ENCODE peak calls at places on chromosomes 5 and 9, in five cellular contexts. H is stomach; A is heart left ventricle; L is CD4-positive, alpha-beta T cell; K is dorsolateral prefrontal cortex. X is an unnamed sample.

GRCh38 chr9:83707518-83707767 is 315 bp downstream of the UBQLN1 start:
- DNase-seq in H (peak), A (no peak), L (no peak), K (no peak), X (no peak)

GRCh38 chr5:173324115-173325001 is 3.9 kb downstream of the STC2 start:
- DNase-seq in H (peak), A (peak), L (no peak), K (peak), X (peak)

GRCh38 chr5:165956854-165957253 is 2334.6 kb upstream of the WWC1 start:
- DNase-seq in H (no peak), A (no peak), L (no peak), K (no peak), X (no peak)

GRCh38 chr9:7461791-7462190 is 337.8 kb downstream of the DMAC1 start:
- DNase-seq in H (no peak), A (no peak), L (no peak), K (no peak), X (no peak)

GRCh38 chr5:113047234-113047633 is 70.6 kb downstream of the DCP2 start:
- DNase-seq in H (no peak), A (no peak), L (no peak), K (no peak), X (no peak)

GRCh38 chr5:169299146-169299545 is 1.8 kb downstream of the SLIT3 start:
- DNase-seq in H (no peak), A (no peak), L (no peak), K (no peak), X (no peak)

GRCh38 chr5:166505546-166505945 is 1785.9 kb upstream of the WWC1 start:
- DNase-seq in H (no peak), A (no peak), L (no peak), K (no peak), X (no peak)

GRCh38 chr9:72813544-72813943 is 139.3 kb downstream of the ALDH1A1 start:
- DNase-seq in H (no peak), A (no peak), L (no peak), K (no peak), X (no peak)

GRCh38 chr5:3075309-3075708 is 323.8 kb upstream of the IRX2 start:
- DNase-seq in H (no peak), A (no peak), L (no peak), K (no peak), X (no peak)
- TF ChIP-seq CTCF in H (no peak), A (no peak), L (no peak), K (no peak), X (no peak)

DNA sequence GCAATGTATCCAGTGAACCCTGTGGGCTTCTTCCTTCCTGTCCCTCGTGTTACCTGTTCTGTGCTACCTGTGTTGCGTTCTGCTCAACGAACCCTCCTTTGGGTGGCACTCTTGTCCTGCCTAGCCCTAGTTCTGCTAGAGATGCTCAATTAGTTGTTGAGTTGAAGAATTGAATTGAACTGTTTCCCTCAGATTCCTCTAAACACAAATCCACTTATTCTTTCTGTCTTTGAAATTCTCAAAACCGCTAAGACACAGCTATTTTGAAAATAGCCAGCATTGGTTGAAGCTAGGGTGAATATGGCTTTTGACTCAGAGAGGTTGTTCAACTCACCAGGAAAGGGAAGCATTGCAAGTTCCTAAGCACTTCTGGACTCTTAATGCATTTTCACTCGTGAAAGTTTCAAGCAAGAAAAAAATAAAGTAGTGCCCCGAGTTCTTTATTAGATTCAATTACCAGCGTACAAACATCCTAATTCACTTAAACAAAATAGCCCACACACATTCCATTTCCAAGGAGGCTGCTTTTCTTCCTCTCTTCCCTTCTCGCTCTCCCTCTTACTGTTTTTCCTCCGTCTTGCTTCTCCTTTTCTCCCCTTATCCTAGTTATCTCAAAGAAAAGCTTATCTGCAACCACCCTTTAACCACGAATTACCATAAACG is 648 bp upstream of the ITGA1 start:
- DNase-seq in H (peak), A (no peak), L (peak), K (no peak), X (no peak)
- TF ChIP-seq CTCF in H (no peak), A (no peak), L (peak), K (peak), X (no peak)

DNA sequence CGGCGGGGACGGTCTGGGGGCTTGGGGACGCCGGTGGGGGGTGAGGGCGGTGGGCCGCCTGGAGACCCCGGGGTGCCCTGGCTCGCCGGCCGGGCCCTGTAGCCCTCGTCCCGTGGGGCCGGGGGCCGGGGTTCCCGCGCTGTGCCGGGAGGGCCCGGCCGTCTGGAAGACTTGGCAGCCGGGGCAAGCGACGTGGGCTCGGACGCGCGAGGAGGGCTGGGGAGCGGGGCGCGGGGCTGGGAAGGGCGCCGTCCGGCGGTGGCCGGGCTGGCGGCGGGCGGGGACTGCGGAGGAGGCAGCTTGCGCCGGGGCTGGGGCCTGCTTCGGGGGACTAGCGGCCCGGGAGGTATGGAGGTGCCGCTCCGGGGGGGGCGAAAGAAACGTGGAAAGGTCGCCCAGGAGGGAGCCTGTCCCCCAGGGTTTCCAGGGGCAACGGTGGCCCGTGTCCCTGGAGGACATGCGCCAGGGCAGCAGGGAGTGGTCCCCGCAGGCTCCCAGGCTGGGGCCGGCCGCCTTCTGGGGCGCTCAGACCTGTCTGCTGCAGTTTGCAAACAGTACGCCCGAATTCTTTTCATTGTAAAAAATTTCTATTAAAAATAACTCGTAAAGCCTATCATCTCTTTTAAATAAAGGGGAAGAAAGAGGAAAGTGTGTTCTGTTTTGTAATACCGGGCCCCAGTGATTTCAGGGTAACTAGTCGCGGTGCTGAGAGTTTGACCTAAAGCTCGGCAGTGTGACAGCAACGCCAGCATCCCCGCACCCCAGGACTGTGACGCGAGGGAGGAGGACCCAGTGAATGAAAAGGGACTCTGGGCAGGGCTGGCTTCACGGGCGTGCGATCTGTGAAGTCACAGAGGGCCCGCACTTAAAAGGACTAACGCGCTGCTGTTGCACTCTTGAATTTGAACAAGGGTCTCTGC is 752 bp upstream of the ANKH start:
- DNase-seq in H (peak), A (peak), L (peak), K (peak), X (peak)
- TF ChIP-seq CTCF in H (no peak), A (no peak), L (no peak), K (peak), X (no peak)

GRCh38 chr5:14581891-14582796 is 552 bp downstream of the OTULINL start:
- DNase-seq in H (peak), A (peak), L (peak), K (peak), X (peak)
- TF ChIP-seq CTCF in H (peak), A (no peak), L (peak), K (no peak), X (no peak)

X was measured in nephron progenitor cell.